ENCODE peak calls at places on chromosome 3, in ten cellular contexts. G is H54; Z is AG04450; W is activated CD4-positive, alpha-beta T cell treated with anti-CD3 and anti-CD28 coated beads, Interleukin-2, amount 10 ng/mL, durations not matched to agents 7 days and 5 days; U is mesenteric fat pad; Q is vagina; B is psoas muscle; L is iris pigment epithelial cell; N is NCI-H1092 treated with DMSO at 0.1 percent for 48 hours; J is NCI-H2029 treated with DMSO at 0.1 percent for 48 hours. S is an unnamed sample.

GRCh38 chr3:120432105-120432860 is 18.5 kb downstream of the FSTL1 start:
- DNase-seq in G (no peak), Z (peak; percentile 77), W (no peak), U (no peak), Q (no peak), B (no peak), L (peak; percentile 95), N (no peak), J (no peak), S (no peak)

GRCh38 chr3:126539558-126540250 is 15.7 kb downstream of the CHST13 start:
- DNase-seq in G (no peak), Z (no peak), W (no peak), U (peak; percentile 45), Q (no peak), B (no peak), L (no peak), N (no peak), J (no peak), S (no peak)

GRCh38 chr3:190990898-190991297 is 128.4 kb upstream of the GMNC start:
- DNase-seq in G (no peak), Z (no peak), W (no peak), U (no peak), Q (no peak), B (no peak), L (no peak), N (no peak), J (no peak), S (no peak)

GRCh38 chr3:154324919-154325318 is 632 bp upstream of the DHX36 start:
- DNase-seq in G (no peak), Z (no peak), W (no peak), U (no peak), Q (no peak), B (no peak), L (peak; percentile 56), N (no peak), J (peak; percentile 27), S (no peak)

GRCh38 chr3:27090265-27091041 is 278.7 kb downstream of the NEK10 start:
- DNase-seq in G (no peak), Z (no peak), W (no peak), U (no peak), Q (no peak), B (no peak), L (no peak), N (no peak), J (no peak), S (no peak)

GRCh38 chr3:174116421-174116820 is 718.9 kb downstream of the NLGN1 start:
- DNase-seq in G (no peak), Z (peak; percentile 30), W (no peak), U (no peak), Q (no peak), B (no peak), L (peak; percentile 43), N (no peak), J (no peak), S (no peak)

GRCh38 chr3:52721002-52721741 is 15.3 kb downstream of the SPCS1 start:
- DNase-seq in G (no peak), Z (no peak), W (peak; percentile 56), U (no peak), Q (no peak), B (no peak), L (no peak), N (no peak), J (no peak), S (no peak)

GRCh38 chr3:105513042-105513441 is 146.3 kb downstream of the ALCAM start:
- DNase-seq in G (no peak), Z (peak; percentile 32), W (no peak), U (no peak), Q (no peak), B (no peak), L (peak; percentile 80), N (no peak), J (no peak), S (no peak)

GRCh38 chr3:158072790-158073189 is 33.4 kb downstream of the SHOX2 start:
- DNase-seq in G (no peak), Z (no peak), W (no peak), U (no peak), Q (no peak), B (no peak), L (no peak), N (no peak), J (no peak), S (no peak)

GRCh38 chr3:171986755-171987535 is 52.4 kb upstream of the FNDC3B start:
- DNase-seq in G (no peak), Z (no peak), W (no peak), U (no peak), Q (no peak), B (no peak), L (no peak), N (no peak), J (no peak), S (no peak)

GRCh38 chr3:72593881-72594397 is 254.3 kb downstream of the SHQ1 start:
- DNase-seq in G (no peak), Z (no peak), W (no peak), U (no peak), Q (no peak), B (no peak), L (peak; percentile 30), N (peak; percentile 6), J (no peak), S (no peak)

GRCh38 chr3:21729888-21730459 is 21.0 kb downstream of the ZNF385D start:
- DNase-seq in G (no peak), Z (no peak), W (no peak), U (no peak), Q (no peak), B (no peak), L (peak; percentile 30), N (no peak), J (no peak), S (no peak)

GRCh38 chr3:62876064-62876463 is 848 bp upstream of the CADPS start:
- DNase-seq in G (no peak), Z (peak; percentile 2), W (no peak), U (no peak), Q (no peak), B (no peak), L (peak; percentile 44), N (peak; percentile 48), J (no peak), S (peak; percentile 68)